ENCODE peak calls at places on chromosomes 4 and X, in nine cellular contexts. N is hepatocyte, T is lower lobe of right lung, J is aorta, E is tibial nerve, S is stomach, H is PC-3, Q is SJSA1, I is fibroblast of lung. P is an unnamed sample. For H3K4me1, the result is how much of the 10 kb centered on the place peaks cover.

GRCh38 chrX:23885803-23886202 is 21.9 kb downstream of the APOO start:
- DNase-seq in N (no peak), T (no peak), J (no peak), E (no peak), S (no peak), H (no peak), Q (no peak), I (no peak), P (no peak)

GRCh38 chr4:169185133-169185956 is 85.4 kb downstream of the SH3RF1 start:
- DNase-seq in N (peak), T (no peak), J (no peak), E (no peak), S (no peak), H (no peak), Q (no peak), I (no peak), P (peak)

GRCh38 chr4:105288121-105288520 is 141.4 kb downstream of the TET2 start:
- DNase-seq in N (no peak), T (no peak), J (no peak), E (no peak), S (no peak), H (no peak), Q (no peak), I (no peak), P (no peak)

GRCh38 chr4:56655209-56655626 is 25.9 kb downstream of the HOPX start:
- DNase-seq in N (peak), T (no peak), J (no peak), E (no peak), S (no peak), H (peak), Q (peak), I (peak), P (peak)

GRCh38 chrX:131792356-131792749 is 230.7 kb upstream of the STK26 start:
- DNase-seq in N (no peak), T (no peak), J (peak), E (no peak), S (peak), H (peak), Q (peak), I (no peak), P (peak)

GRCh38 chr4:10160280-10160856 is 43.8 kb upstream of the WDR1 start:
- DNase-seq in N (peak), T (no peak), J (no peak), E (no peak), S (no peak), H (peak), Q (no peak), I (peak), P (no peak)

GRCh38 chr4:13887010-13887409 is 259.5 kb upstream of the BOD1L1 start:
- DNase-seq in N (no peak), T (no peak), J (no peak), E (no peak), S (no peak), H (no peak), Q (no peak), I (no peak), P (no peak)

GRCh38 chrX:132433551-132433950 is 55.3 kb downstream of the MBNL3 start:
- DNase-seq in N (peak), T (no peak), J (no peak), E (no peak), S (no peak), H (no peak), Q (no peak), I (no peak), P (no peak)

GRCh38 chrX:21946925-21947641 is 6.6 kb downstream of the SMS start:
- DNase-seq in N (no peak), T (no peak), J (no peak), E (no peak), S (no peak), H (peak), Q (peak), I (no peak), P (peak)

GRCh38 chr4:82787342-82787741 is 11.3 kb downstream of the SCD5 start:
- DNase-seq in N (no peak), T (no peak), J (no peak), E (no peak), S (no peak), H (peak), Q (no peak), I (no peak), P (no peak)

GRCh38 chr4:4521069-4521468 is 20.8 kb downstream of the STX18 start:
- DNase-seq in N (no peak), T (no peak), J (no peak), E (no peak), S (no peak), H (no peak), Q (no peak), I (no peak), P (peak)

GRCh38 chr4:174461438-174462106 is 60.7 kb downstream of the HPGD start:
- DNase-seq in N (peak), T (no peak), J (no peak), E (no peak), S (no peak), H (peak), Q (no peak), I (peak), P (peak)
- H3K4me1 ChIP-seq in N (under half), T (under half), J (under half), E (under half), S (under half), H (under half), Q (under half), I (under half), P (under half)

GRCh38 chr4:2484169-2484568 is 15.3 kb downstream of the RNF4 start:
- DNase-seq in N (no peak), T (no peak), J (peak), E (no peak), S (no peak), H (no peak), Q (no peak), I (no peak), P (no peak)

GRCh38 chr4:2489081-2489805 is 20.3 kb downstream of the RNF4 start:
- DNase-seq in N (no peak), T (no peak), J (peak), E (no peak), S (no peak), H (no peak), Q (no peak), I (no peak), P (no peak)

GRCh38 chr4:2484993-2485392 is 16.1 kb downstream of the RNF4 start:
- DNase-seq in N (peak), T (peak), J (peak), E (peak), S (peak), H (no peak), Q (no peak), I (no peak), P (peak)

GRCh38 chr4:2487632-2488031 is 18.7 kb downstream of the RNF4 start:
- DNase-seq in N (no peak), T (no peak), J (peak), E (no peak), S (no peak), H (no peak), Q (no peak), I (no peak), P (no peak)

GRCh38 chr4:2486981-2487380 is 18.1 kb downstream of the RNF4 start:
- DNase-seq in N (no peak), T (no peak), J (peak), E (no peak), S (no peak), H (no peak), Q (no peak), I (no peak), P (no peak)
- H3K4me1 ChIP-seq in N (under half), T (half or more), J (under half), E (half or more), S (half or more), H (under half), Q (under half), I (under half), P (under half)

GRCh38 chr4:88522702-88523324 is 763 bp downstream of the PYURF start:
- DNase-seq in N (peak), T (peak), J (peak), E (peak), S (peak), H (peak), Q (peak), I (peak), P (peak)

GRCh38 chr4:88527787-88528186 is 4.2 kb upstream of the PYURF start:
- DNase-seq in N (no peak), T (no peak), J (no peak), E (no peak), S (no peak), H (no peak), Q (no peak), I (no peak), P (no peak)

GRCh38 chr4:88518911-88519310 is 4.7 kb downstream of the PYURF start:
- DNase-seq in N (no peak), T (no peak), J (no peak), E (no peak), S (no peak), H (no peak), Q (no peak), I (no peak), P (no peak)

GRCh38 chr4:88526221-88526815 is 2.7 kb upstream of the PYURF start:
- DNase-seq in N (no peak), T (no peak), J (no peak), E (no peak), S (no peak), H (peak), Q (no peak), I (peak), P (peak)

DNA sequence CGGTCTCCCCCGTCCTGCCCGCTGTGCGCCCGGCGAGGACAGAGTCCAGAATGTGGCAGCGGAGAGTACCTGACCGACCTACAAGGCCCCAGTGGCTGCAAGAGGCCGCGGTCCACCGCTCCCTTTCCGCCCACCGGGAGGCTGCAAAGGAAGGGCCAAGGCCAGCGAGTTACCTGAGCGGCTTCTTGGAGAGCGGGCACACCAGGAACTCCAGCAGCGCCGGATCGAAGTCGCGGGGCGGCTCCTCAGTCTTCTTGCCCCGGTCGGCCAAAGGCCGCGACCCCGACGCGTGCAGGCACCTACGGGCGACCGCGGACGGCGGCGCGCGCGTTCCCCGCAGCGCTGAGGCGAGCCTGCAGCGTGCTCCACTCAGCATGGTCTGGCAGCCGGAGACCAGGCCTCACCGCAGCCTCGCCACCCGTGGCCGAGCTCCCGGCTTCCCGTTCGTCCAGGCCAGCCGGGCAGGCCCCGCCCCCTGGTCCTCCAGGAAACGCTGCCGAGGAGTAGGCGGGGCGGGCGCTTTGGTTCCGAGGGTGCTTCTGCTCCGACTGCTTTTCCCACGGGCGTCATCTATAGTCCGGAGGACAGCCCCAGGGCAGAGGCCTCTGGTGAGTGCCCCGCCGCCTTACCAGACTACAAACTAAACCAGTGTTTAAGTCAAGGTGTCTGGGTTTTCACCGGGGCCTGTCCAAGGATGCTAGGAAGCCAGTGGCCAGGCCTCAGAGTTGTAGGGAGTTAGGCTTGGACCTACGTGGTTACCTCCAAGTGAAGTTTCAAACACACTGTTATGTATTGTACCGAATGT is at the start of gene PYURF:
- DNase-seq in N (peak), T (peak), J (peak), E (peak), S (peak), H (peak), Q (peak), I (peak), P (peak)
- H3K4me1 ChIP-seq in N (under half), T (under half), J (under half), E (under half), S (under half), H (under half), Q (under half), I (under half), P (under half)

DNA sequence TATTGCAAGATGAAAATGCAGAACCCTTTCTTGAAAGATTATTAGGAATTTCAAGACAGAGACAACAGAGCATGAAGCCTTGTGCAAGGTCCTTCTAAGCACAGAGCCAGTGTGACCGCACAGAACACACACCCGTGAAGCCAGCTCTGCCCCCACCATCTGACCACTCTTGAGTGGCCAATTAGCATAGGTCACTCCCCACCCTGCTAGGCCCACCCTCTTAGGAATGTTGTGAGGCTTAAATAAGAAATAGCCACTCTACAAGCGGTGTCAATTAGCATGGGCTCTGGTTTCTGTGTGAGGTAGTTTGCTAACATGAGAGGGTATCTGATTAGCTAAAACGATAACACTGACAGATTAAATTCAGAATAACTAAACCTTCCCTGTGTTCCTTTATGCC is 152.9 kb downstream of the PTTG2 start:
- DNase-seq in N (no peak), T (no peak), J (no peak), E (no peak), S (no peak), H (no peak), Q (no peak), I (no peak), P (no peak)
- H3K4me1 ChIP-seq in N (under half), T (under half), J (under half), E (under half), S (half or more), H (under half), Q (under half), I (under half), P (under half)

GRCh38 chr4:158850371-158850770 is 81.5 kb downstream of the FNIP2 start:
- DNase-seq in N (no peak), T (no peak), J (no peak), E (no peak), S (no peak), H (no peak), Q (no peak), I (no peak), P (no peak)

GRCh38 chr4:158847535-158847934 is 78.7 kb downstream of the FNIP2 start:
- DNase-seq in N (no peak), T (no peak), J (no peak), E (no peak), S (no peak), H (no peak), Q (no peak), I (no peak), P (no peak)

GRCh38 chr4:158849681-158850080 is 80.9 kb downstream of the FNIP2 start:
- DNase-seq in N (no peak), T (no peak), J (no peak), E (no peak), S (no peak), H (no peak), Q (no peak), I (no peak), P (no peak)

GRCh38 chr4:158854236-158854635 is 85.4 kb downstream of the FNIP2 start:
- DNase-seq in N (no peak), T (no peak), J (no peak), E (no peak), S (no peak), H (no peak), Q (no peak), I (no peak), P (no peak)

GRCh38 chr4:158850800-158851644 is 82.2 kb downstream of the FNIP2 start:
- DNase-seq in N (peak), T (no peak), J (no peak), E (no peak), S (no peak), H (peak), Q (no peak), I (peak), P (peak)
- H3K4me1 ChIP-seq in N (under half), T (under half), J (under half), E (under half), S (under half), H (under half), Q (under half), I (under half), P (under half)

DNA sequence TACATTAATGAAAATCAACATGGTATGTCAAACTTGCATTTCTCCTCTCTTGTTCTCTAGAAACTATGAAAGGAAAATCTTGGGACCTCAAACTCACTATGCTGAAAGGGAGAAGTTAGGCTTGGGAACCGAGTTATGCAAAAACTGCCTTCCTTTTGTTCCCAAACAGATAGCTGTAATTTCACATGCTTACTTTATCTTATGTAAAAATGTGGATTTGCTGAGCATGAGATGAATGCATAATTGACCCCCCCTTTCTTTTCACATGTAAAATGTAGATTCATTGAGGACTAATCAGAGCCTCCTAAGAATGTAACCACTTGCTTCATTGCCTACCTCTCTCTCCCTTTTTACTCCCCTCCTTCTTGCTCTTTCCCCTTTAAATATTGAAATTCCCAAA is 18.1 kb downstream of the TBC1D9 start:
- DNase-seq in N (no peak), T (no peak), J (no peak), E (no peak), S (no peak), H (no peak), Q (no peak), I (no peak), P (no peak)
- H3K4me1 ChIP-seq in N (under half), T (under half), J (under half), E (under half), S (under half), H (under half), Q (under half), I (under half), P (under half)

GRCh38 chrX:7085879-7086278 is 61.6 kb upstream of the STS start:
- DNase-seq in N (no peak), T (no peak), J (no peak), E (no peak), S (no peak), H (no peak), Q (no peak), I (no peak), P (no peak)
- H3K4me1 ChIP-seq in N (under half), T (under half), J (under half), E (under half), S (under half), H (under half), Q (under half), I (under half), P (under half)

DNA sequence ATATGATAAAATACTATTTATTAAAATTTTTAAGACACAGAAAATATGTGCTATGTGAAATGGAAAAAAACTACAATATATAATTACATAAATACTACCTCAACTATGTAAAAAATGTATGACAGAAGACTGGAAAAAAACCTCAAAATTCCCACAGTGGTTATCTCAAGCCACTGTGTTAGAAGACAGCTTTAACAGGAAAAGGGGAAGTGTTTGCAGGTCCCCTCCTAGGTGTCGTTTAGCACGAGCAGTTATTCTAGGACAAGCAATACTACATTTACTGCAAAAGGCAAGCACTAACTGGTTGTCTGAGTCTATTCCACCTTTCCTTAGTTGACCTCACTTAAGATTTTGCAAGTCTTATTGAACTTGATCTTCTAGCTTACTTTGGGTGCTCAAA is 44.9 kb upstream of the PHF8 start:
- DNase-seq in N (no peak), T (no peak), J (no peak), E (no peak), S (no peak), H (no peak), Q (no peak), I (no peak), P (no peak)
- H3K4me1 ChIP-seq in N (under half), T (under half), J (under half), E (under half), S (under half), H (under half), Q (under half), I (under half), P (under half)

DNA sequence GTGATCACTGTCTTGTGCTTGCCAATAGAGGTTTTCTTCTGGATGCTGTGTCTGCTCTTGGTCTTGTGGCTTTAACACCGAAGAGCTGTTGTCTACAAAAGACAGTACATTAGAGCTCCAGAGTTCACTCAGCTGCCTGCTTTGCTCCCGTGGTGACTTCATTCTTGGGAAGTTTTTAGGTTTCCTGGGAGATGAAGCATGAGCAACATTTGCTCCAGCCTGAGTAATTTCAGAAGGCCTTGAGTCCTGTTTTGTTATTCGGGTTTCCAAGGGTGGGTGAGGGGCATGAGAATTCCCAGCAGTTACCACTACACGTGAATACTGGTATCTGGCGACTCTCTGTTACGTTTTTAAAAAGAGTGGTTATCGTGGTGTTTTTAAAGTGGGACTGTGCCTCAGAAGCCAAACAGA is 189.2 kb downstream of the SHROOM3 start:
- DNase-seq in N (peak), T (no peak), J (peak), E (peak), S (no peak), H (peak), Q (peak), I (peak), P (peak)
- H3K4me1 ChIP-seq in N (under half), T (under half), J (under half), E (under half), S (half or more), H (under half), Q (half or more), I (under half), P (under half)

GRCh38 chr4:139175647-139176298 is 1.2 kb downstream of the ELF2 start:
- DNase-seq in N (no peak), T (no peak), J (no peak), E (no peak), S (no peak), H (no peak), Q (no peak), I (peak), P (peak)
- H3K4me1 ChIP-seq in N (under half), T (under half), J (under half), E (under half), S (half or more), H (under half), Q (under half), I (under half), P (under half)

P was measured in adipocyte.